ENCODE peak calls at places on chromosomes 13 and 19, in ten cellular contexts. C is AG04450, G is glutamatergic neuron, J is epithelial cell of proximal tubule, H is H9, E is HFF-Myc, B is nephron progenitor cell, X is H1, I is omental fat pad, S is heart right ventricle. M is an unnamed sample.

GRCh38 chr13:61410266-61410665 is 5.4 kb downstream of the PCDH20 start:
- DNase-seq in C (no peak), G (no peak), J (no peak), H (no peak), E (no peak), B (no peak), X (no peak), I (no peak), S (no peak), M (no peak)

GRCh38 chr13:100602472-100603142 is 14.0 kb upstream of the GGACT start:
- DNase-seq in C (no peak), G (no peak), J (no peak), H (no peak), E (no peak), B (no peak), X (no peak), I (no peak), S (no peak), M (no peak)

GRCh38 chr19:51366050-51366998 is at the start of gene ETFB:
- DNase-seq in C (peak; percentile 95), G (peak; percentile 96), J (peak; percentile 76), H (peak; percentile 99), E (peak; percentile 94), B (peak; percentile 96), X (peak; percentile 95), I (peak; percentile 92), S (peak; percentile 97), M (peak; percentile 99)

GRCh38 chr19:3396881-3397265 is 30.5 kb downstream of the NFIC start:
- DNase-seq in C (no peak), G (no peak), J (no peak), H (no peak), E (no peak), B (no peak), X (no peak), I (no peak), S (no peak), M (no peak)

GRCh38 chr13:106133025-106133424 is 402.4 kb downstream of the EFNB2 start:
- DNase-seq in C (peak; percentile 23), G (no peak), J (peak; percentile 41), H (no peak), E (no peak), B (no peak), X (no peak), I (no peak), S (no peak), M (peak; percentile 93)

GRCh38 chr13:99805361-99805760 is 166.2 kb downstream of the ZIC5 start:
- DNase-seq in C (no peak), G (peak; percentile 41), J (no peak), H (peak; percentile 65), E (no peak), B (peak; percentile 45), X (no peak), I (no peak), S (no peak), M (no peak)

GRCh38 chr13:33340631-33341030 is 55.1 kb upstream of the STARD13 start:
- DNase-seq in C (no peak), G (no peak), J (no peak), H (no peak), E (no peak), B (no peak), X (no peak), I (no peak), S (no peak), M (peak; percentile 61)

GRCh38 chr19:46493236-46494114 is 2.2 kb downstream of the PNMA8B start:
- DNase-seq in C (no peak), G (no peak), J (no peak), H (peak; percentile 53), E (no peak), B (peak; percentile 67), X (no peak), I (no peak), S (peak; percentile 55), M (peak; percentile 34)

GRCh38 chr19:322616-323015 is 22.0 kb downstream of the MIER2 start:
- DNase-seq in C (no peak), G (no peak), J (no peak), H (no peak), E (no peak), B (no peak), X (no peak), I (no peak), S (no peak), M (no peak)

GRCh38 chr13:84050551-84050950 is 168.3 kb upstream of the SLITRK1 start:
- DNase-seq in C (no peak), G (no peak), J (no peak), H (no peak), E (no peak), B (no peak), X (no peak), I (no peak), S (no peak), M (no peak)

DNA sequence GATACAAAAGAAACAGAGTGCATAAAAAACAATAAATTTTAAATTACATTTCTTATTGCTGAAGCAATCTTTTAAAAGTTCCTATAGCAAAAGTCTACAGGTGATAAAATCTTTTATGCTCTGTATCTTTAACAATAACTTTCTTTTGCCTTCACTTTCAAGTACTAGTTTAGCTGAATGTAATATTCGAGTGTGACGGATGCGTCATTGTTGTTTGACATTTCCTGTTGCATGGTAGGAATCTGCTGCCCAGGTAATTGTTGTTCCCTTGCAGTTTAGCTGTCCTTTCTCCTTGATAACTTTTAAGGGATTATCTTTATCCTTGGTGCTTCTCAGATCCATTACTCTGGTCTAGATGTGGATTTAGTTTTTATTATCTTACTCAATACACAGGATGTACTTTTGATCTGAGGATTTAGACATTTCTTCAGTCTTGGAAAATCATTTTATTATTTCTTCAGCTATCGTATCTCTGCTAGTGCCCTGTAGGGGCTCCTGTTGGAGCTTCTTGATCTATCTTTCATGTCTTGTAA is 2.1 kb upstream of the CPB2 start:
- DNase-seq in C (no peak), G (no peak), J (no peak), H (no peak), E (no peak), B (no peak), X (no peak), I (no peak), S (no peak), M (no peak)
- TF ChIP-seq CTCF in C (no peak), G (no peak), J (no peak), H (no peak), E (no peak), B (no peak), X (no peak), I (no peak), S (no peak), M (no peak)

DNA sequence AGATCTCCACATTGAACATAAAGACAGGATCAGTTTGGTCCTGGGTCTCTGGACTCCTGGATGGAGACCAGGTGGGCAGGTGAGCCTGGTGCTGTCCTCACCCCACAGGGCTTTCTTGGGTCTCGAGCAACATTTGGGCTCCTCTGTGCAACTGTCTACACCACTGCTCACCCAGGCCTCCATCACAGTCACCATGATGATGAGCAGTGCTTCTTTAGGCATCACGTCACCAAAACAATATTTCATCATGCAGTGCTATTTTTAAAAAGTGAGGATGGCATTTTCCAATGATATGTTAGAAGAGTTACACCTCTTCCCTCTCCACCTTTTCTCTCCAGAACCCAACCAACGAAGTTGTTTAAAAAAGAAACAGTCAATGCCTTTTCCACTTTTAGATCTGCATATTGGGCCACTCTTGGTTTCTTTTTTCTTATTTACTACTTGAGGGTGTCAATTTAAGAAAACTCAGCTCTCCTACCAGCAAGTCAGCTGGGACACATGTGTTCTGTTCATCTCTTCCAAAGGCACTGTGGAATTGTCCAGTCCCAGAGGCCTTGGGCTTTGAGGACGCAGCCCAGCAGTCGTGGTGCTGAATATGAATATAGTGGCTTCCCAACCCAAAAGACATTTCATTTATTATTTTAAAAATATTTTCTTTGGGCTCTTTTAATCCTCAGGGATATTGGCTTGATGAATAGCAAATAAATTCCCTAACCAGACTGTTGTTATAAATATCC is 405.6 kb downstream of the KCNRG start:
- DNase-seq in C (no peak), G (no peak), J (no peak), H (no peak), E (no peak), B (no peak), X (no peak), I (no peak), S (no peak), M (no peak)
- TF ChIP-seq CTCF in C (no peak), G (no peak), J (no peak), H (no peak), E (no peak), B (no peak), X (no peak), I (no peak), S (no peak), M (no peak)

DNA sequence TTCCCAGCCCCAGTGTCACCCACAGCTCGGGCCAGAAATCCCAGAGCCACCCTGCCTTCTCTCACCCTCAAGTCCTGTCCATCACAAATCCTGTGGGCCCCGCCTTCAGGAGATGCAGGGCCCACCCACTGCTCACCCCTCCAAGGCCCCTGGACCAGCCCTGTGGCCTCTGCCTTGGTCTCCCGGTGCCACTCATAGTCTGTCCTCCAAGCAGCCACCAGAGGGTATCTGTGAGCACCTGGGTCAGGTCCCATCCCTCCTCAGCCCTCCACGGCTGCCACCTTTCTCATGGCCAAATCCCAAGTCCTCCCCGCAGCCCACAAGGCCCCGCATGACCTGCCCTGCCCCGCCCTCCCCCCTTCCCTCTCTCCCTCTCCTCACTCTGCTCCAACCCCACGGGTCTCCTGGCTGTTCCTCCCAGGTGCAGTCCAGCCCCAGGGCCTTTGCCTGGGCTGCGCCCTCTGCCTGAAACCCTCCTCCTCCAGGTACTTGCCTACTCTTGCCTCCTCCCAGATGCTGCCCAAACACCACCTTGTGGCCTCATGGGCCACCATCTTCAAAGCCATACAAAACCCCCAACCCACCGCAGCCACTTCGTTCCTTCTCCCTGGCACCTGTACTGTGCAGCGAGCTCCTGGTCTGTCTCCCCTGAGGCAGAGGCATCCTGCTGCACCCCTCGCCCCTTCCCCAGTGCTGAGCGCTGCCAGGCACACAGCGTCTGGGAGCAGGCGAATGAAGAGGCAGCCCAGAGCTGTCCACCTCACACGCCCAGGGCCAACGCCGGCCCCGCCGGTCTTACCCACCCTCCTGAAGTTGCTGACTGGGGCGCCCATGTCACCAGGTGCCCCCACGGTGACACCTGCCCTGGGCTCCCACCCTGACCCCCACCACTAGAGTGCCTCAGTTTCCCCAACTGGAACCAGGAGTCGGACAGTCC is 13.2 kb upstream of the UQCR11 start:
- DNase-seq in C (no peak), G (no peak), J (no peak), H (peak; percentile 83), E (no peak), B (no peak), X (peak; percentile 54), I (no peak), S (no peak), M (peak; percentile 26)
- TF ChIP-seq CTCF in C (peak; percentile 30), G (peak; percentile 11), J (peak; percentile 55), H (peak; percentile 65), E (peak; percentile 24), B (no peak), X (peak; percentile 77), I (no peak), S (peak; percentile 34), M (peak; percentile 53)

DNA sequence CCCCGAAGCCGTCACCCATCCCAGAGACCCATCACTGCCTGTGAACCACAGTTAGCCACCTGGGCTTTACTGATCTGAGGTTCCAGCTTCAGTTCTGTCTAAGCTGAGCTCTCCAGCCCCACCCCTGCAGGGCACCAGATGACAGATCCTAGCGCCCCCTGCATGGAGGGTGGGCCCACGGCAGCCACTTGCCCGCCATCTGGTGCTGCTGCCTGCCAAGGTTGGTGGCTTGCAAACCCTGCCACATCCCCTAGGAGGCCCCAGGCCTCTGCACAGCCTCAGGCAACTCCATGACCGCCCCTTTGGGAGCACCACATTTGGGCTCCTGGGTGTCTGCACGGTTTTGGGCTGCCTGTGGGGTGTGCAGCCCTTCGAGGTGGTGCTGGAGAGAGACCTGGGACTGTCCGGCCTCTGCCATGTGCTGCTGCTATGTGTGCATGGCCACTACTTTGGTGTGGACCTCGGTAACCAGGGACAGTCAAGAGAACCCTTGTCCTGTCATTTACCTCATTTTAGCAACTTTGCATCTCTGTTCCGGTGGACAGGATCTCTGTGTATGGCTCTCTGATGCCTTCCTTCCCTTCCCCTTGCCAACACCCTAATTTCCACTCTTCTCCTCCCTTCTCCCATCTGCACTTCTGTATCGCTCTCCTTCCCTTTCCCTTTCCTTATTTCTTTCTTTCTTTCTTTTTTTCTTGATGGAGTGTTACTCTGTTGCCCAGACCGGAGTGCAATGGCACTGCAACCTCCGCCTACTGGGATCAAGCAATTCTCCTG is 17.4 kb upstream of the SDHAF1 start:
- DNase-seq in C (no peak), G (peak; percentile 64), J (no peak), H (peak; percentile 90), E (no peak), B (no peak), X (no peak), I (no peak), S (no peak), M (no peak)
- TF ChIP-seq CTCF in C (no peak), G (peak; percentile 50), J (peak; percentile 13), H (peak; percentile 85), E (no peak), B (peak; percentile 23), X (peak; percentile 86), I (no peak), S (peak; percentile 13), M (peak; percentile 32)

M was measured in choroid plexus epithelial cell.